ENCODE peak calls at places on chromosomes 2 and 18, in six cellular contexts. B is neural progenitor cell, Q is K562, R is GM23248, W is HCT116, L is endothelial cell of umbilical vein. S is an unnamed sample.

GRCh38 chr18:43542016-43542415 is 264.7 kb upstream of the SYT4 start:
- DNase-seq in B (no peak), Q (no peak), R (no peak), W (no peak), L (no peak), S (no peak)

GRCh38 chr2:25034081-25034480 is 7.8 kb upstream of the EFR3B start:
- DNase-seq in B (no peak), Q (no peak), R (no peak), W (no peak), L (no peak), S (no peak)

GRCh38 chr2:102975996-102976636 is 214.3 kb downstream of the TMEM182 start:
- DNase-seq in B (peak; percentile 83), Q (peak; percentile 15), R (peak; percentile 29), W (peak; percentile 16), L (no peak), S (peak; percentile 18)

GRCh38 chr2:760001-760400 is 82.8 kb upstream of the TMEM18 start:
- DNase-seq in B (no peak), Q (no peak), R (no peak), W (no peak), L (no peak), S (no peak)

GRCh38 chr2:59787095-59787494 is 766.4 kb downstream of the BCL11A start:
- DNase-seq in B (no peak), Q (no peak), R (no peak), W (no peak), L (no peak), S (no peak)

GRCh38 chr2:37625781-37626548 is 45.5 kb downstream of the CDC42EP3 start:
- DNase-seq in B (no peak), Q (no peak), R (peak; percentile 61), W (no peak), L (no peak), S (peak; percentile 97)

GRCh38 chr2:216366777-216367465 is 5.4 kb downstream of the MARCHF4 start:
- DNase-seq in B (no peak), Q (no peak), R (peak; percentile 59), W (no peak), L (no peak), S (peak; percentile 16)

GRCh38 chr2:138780451-138780880 is 276 bp upstream of the NXPH2 start:
- DNase-seq in B (peak; percentile 50), Q (no peak), R (no peak), W (no peak), L (no peak), S (no peak)

GRCh38 chr2:63662028-63662804 is 73.5 kb downstream of the MDH1 start:
- DNase-seq in B (no peak), Q (no peak), R (peak; percentile 5), W (no peak), L (no peak), S (peak; percentile 49)

GRCh38 chr2:57843158-57843557 is 203.4 kb upstream of the VRK2 start:
- DNase-seq in B (no peak), Q (no peak), R (no peak), W (no peak), L (no peak), S (no peak)

GRCh38 chr2:60707750-60708371 is 48.2 kb upstream of the PAPOLG start:
- DNase-seq in B (peak; percentile 60), Q (peak; percentile 46), R (peak; percentile 70), W (peak; percentile 10), L (peak; percentile 44), S (peak; percentile 7)

GRCh38 chr2:28696261-28696660 is 55.4 kb upstream of the PPP1CB start:
- DNase-seq in B (no peak), Q (no peak), R (no peak), W (no peak), L (no peak), S (no peak)

GRCh38 chr18:46891742-46892214 is 25.5 kb downstream of the PIAS2 start:
- DNase-seq in B (no peak), Q (no peak), R (no peak), W (no peak), L (no peak), S (no peak)

GRCh38 chr2:198376677-198377076 is 572.3 kb downstream of the PLCL1 start:
- DNase-seq in B (no peak), Q (no peak), R (peak; percentile 19), W (peak; percentile 3), L (no peak), S (peak; percentile 30)

GRCh38 chr18:14086459-14087231 is 45.6 kb downstream of the ZNF519 start:
- DNase-seq in B (peak; percentile 81), Q (peak; percentile 32), R (peak; percentile 72), W (no peak), L (peak; percentile 34), S (peak; percentile 12)

GRCh38 chr2:62597323-62597722 is 91.3 kb upstream of the TMEM17 start:
- DNase-seq in B (no peak), Q (no peak), R (peak; percentile 69), W (no peak), L (no peak), S (peak; percentile 94)

GRCh38 chr2:28461056-28461455 is 34.8 kb upstream of the PLB1 start:
- DNase-seq in B (no peak), Q (no peak), R (no peak), W (no peak), L (no peak), S (no peak)

GRCh38 chr18:63477972-63478371 is 1.2 kb downstream of the SERPINB5 start:
- DNase-seq in B (no peak), Q (no peak), R (peak; percentile 24), W (no peak), L (no peak), S (no peak)

GRCh38 chr2:70094978-70095832 is 7.9 kb downstream of the PCBP1 start:
- DNase-seq in B (no peak), Q (no peak), R (peak; percentile 86), W (no peak), L (peak; percentile 78), S (peak; percentile 15)

GRCh38 chr2:72496479-72496878 is 329.4 kb downstream of the EXOC6B start:
- DNase-seq in B (no peak), Q (no peak), R (no peak), W (no peak), L (no peak), S (no peak)

GRCh38 chr18:45686892-45687611 is 36.9 kb upstream of the SLC14A1 start:
- DNase-seq in B (no peak), Q (peak; percentile 41), R (no peak), W (no peak), L (no peak), S (no peak)

GRCh38 chr18:44229693-44230108 is 451.0 kb upstream of the SETBP1 start:
- DNase-seq in B (no peak), Q (no peak), R (peak; percentile 51), W (no peak), L (peak; percentile 36), S (peak; percentile 69)

GRCh38 chr2:133843551-133843950 is 275.3 kb upstream of the NCKAP5 start:
- DNase-seq in B (no peak), Q (no peak), R (no peak), W (no peak), L (no peak), S (no peak)

GRCh38 chr2:215528555-215528954 is 92.7 kb upstream of the FN1 start:
- DNase-seq in B (no peak), Q (no peak), R (peak; percentile 88), W (no peak), L (peak; percentile 98), S (peak; percentile 100)

GRCh38 chr2:29166237-29166630 is 51.0 kb downstream of the CLIP4 start:
- DNase-seq in B (no peak), Q (no peak), R (peak; percentile 37), W (no peak), L (no peak), S (peak; percentile 14)

GRCh38 chr2:97965146-97965545 is 30.6 kb downstream of the TMEM131 start:
- DNase-seq in B (no peak), Q (no peak), R (no peak), W (no peak), L (no peak), S (no peak)

GRCh38 chr2:97958184-97958583 is 37.6 kb downstream of the TMEM131 start:
- DNase-seq in B (no peak), Q (no peak), R (no peak), W (no peak), L (no peak), S (no peak)

GRCh38 chr2:97963880-97964279 is 31.9 kb downstream of the TMEM131 start:
- DNase-seq in B (no peak), Q (no peak), R (peak; percentile 14), W (no peak), L (no peak), S (peak; percentile 19)

GRCh38 chr2:97963079-97963406 is 32.7 kb downstream of the TMEM131 start:
- DNase-seq in B (no peak), Q (no peak), R (no peak), W (no peak), L (no peak), S (no peak)

GRCh38 chr2:97961534-97961933 is 34.2 kb downstream of the TMEM131 start:
- DNase-seq in B (no peak), Q (no peak), R (no peak), W (no peak), L (no peak), S (no peak)
- TF ChIP-seq EZH2 in B (no peak), Q (no peak), R (no peak), W (no peak), L (no peak), S (no peak)

GRCh38 chr2:121582272-121582671 is 51.6 kb downstream of the RNU4ATAC start:
- DNase-seq in B (no peak), Q (no peak), R (no peak), W (no peak), L (no peak), S (no peak)
- H3K79me2 ChIP-seq in B (peaks cover 90% of the 10 kb centered on the region), Q (peaks cover 15% of the 10 kb centered on the region), R (peaks cover 94% of the 10 kb centered on the region), W (peaks cover 18% of the 10 kb centered on the region), L (peaks cover 15% of the 10 kb centered on the region), S (peaks cover 50% of the 10 kb centered on the region)

DNA sequence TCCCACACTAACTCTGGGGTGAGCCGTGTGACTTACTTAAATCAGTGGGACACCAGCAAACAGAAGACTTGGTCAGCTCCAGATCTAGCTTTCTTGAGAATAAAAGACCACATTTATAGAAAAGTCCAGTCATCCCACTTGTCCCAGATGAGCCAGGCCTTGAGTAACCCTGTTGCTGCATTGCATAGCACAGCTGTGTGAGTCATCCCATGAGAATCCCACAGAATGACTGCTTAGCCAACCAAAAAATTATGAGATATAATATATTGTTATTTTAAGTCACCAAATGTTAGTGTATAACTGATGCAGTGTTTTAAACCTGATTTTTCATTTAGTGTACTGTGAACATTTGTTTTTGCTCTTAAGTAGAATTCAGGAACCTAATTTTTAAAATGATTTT is 94.2 kb upstream of the FSHR start:
- DNase-seq in B (no peak), Q (no peak), R (peak; percentile 97), W (no peak), L (peak; percentile 34), S (peak; percentile 97)
- H2AFZ ChIP-seq in B (no peak overlapping the region), Q (no peak overlapping the region), R (no peak overlapping the region), W (no peak overlapping the region), L (no peak overlapping the region), S (no peak overlapping the region)

GRCh38 chr2:156341482-156342251 is 9.1 kb upstream of the NR4A2 start:
- DNase-seq in B (peak; percentile 85), Q (peak; percentile 96), R (peak; percentile 97), W (peak; percentile 86), L (peak; percentile 83), S (peak; percentile 93)

GRCh38 chr2:156342252-156343095 is 10.0 kb upstream of the NR4A2 start:
- DNase-seq in B (peak; percentile 96), Q (peak; percentile 93), R (peak; percentile 98), W (peak; percentile 84), L (peak; percentile 93), S (peak; percentile 89)

GRCh38 chr2:156339866-156340265 is 7.3 kb upstream of the NR4A2 start:
- DNase-seq in B (no peak), Q (no peak), R (no peak), W (no peak), L (no peak), S (no peak)

GRCh38 chr2:156340377-156340776 is 7.9 kb upstream of the NR4A2 start:
- DNase-seq in B (no peak), Q (no peak), R (peak; percentile 44), W (no peak), L (no peak), S (no peak)

GRCh38 chr2:156340818-156341481 is 8.4 kb upstream of the NR4A2 start:
- DNase-seq in B (peak; percentile 61), Q (peak; percentile 52), R (peak; percentile 65), W (no peak), L (no peak), S (peak; percentile 30)
- TF ChIP-seq EZH2 in B (no peak), Q (no peak), R (no peak), W (no peak), L (peak; percentile 7), S (no peak)